ENCODE peak calls at places on chromosomes 12 and 14, in seven cellular contexts. One of them, this sample, is unnamed.

GRCh38 chr12:22781339-22781738 is 156.4 kb downstream of the ETNK1 start:
- DNase-seq in GM23338: no peak
- DNase-seq in CD8-positive, alpha-beta T cell: no peak
- DNase-seq in mesothelial cell of epicardium: no peak
- DNase-seq in left ventricle myocardium inferior: no peak
- DNase-seq in HFF-Myc: no peak
- DNase-seq in fibroblast of lung: no peak
- DNase-seq in this sample: no peak

GRCh38 chr12:53060721-53061276 is 10.9 kb downstream of the TNS2 start:
- DNase-seq in HFF-Myc: no peak
- DNase-seq in left ventricle myocardium inferior: no peak
- DNase-seq in mesothelial cell of epicardium: no peak
- DNase-seq in CD8-positive, alpha-beta T cell: no peak
- DNase-seq in GM23338: no peak
- DNase-seq in fibroblast of lung: no peak
- DNase-seq in this sample: peak

GRCh38 chr12:50390284-50390683 is 6.1 kb downstream of the FAM186A start:
- DNase-seq in fibroblast of lung: peak
- DNase-seq in left ventricle myocardium inferior: no peak
- DNase-seq in mesothelial cell of epicardium: no peak
- DNase-seq in CD8-positive, alpha-beta T cell: no peak
- DNase-seq in GM23338: no peak
- DNase-seq in HFF-Myc: peak
- DNase-seq in this sample: no peak

GRCh38 chr12:1453801-1454200 is 140.6 kb downstream of the FBXL14 start:
- DNase-seq in fibroblast of lung: no peak
- DNase-seq in HFF-Myc: no peak
- DNase-seq in GM23338: peak
- DNase-seq in CD8-positive, alpha-beta T cell: no peak
- DNase-seq in mesothelial cell of epicardium: no peak
- DNase-seq in left ventricle myocardium inferior: no peak
- DNase-seq in this sample: no peak

GRCh38 chr12:63420206-63420644 is 248.1 kb downstream of the DPY19L2 start:
- DNase-seq in left ventricle myocardium inferior: peak
- DNase-seq in fibroblast of lung: peak
- DNase-seq in mesothelial cell of epicardium: no peak
- DNase-seq in GM23338: peak
- DNase-seq in CD8-positive, alpha-beta T cell: peak
- DNase-seq in HFF-Myc: peak
- DNase-seq in this sample: no peak

GRCh38 chr12:117853600-117853999 is 115.2 kb downstream of the KSR2 start:
- DNase-seq in left ventricle myocardium inferior: no peak
- DNase-seq in CD8-positive, alpha-beta T cell: no peak
- DNase-seq in HFF-Myc: no peak
- DNase-seq in fibroblast of lung: peak
- DNase-seq in mesothelial cell of epicardium: no peak
- DNase-seq in GM23338: no peak
- DNase-seq in this sample: no peak

GRCh38 chr14:102508774-102509743 is 517 bp downstream of the ANKRD9 start:
- DNase-seq in HFF-Myc: no peak
- DNase-seq in mesothelial cell of epicardium: no peak
- DNase-seq in left ventricle myocardium inferior: peak
- DNase-seq in CD8-positive, alpha-beta T cell: peak
- DNase-seq in GM23338: peak
- DNase-seq in fibroblast of lung: peak
- DNase-seq in this sample: no peak

GRCh38 chr14:75566321-75566720 is 12.1 kb upstream of the FLVCR2 start:
- DNase-seq in left ventricle myocardium inferior: no peak
- DNase-seq in HFF-Myc: no peak
- DNase-seq in CD8-positive, alpha-beta T cell: peak
- DNase-seq in mesothelial cell of epicardium: no peak
- DNase-seq in GM23338: no peak
- DNase-seq in fibroblast of lung: no peak
- DNase-seq in this sample: no peak

GRCh38 chr12:70664463-70664862 is 27.2 kb upstream of the PTPRB start:
- DNase-seq in CD8-positive, alpha-beta T cell: no peak
- DNase-seq in HFF-Myc: no peak
- DNase-seq in left ventricle myocardium inferior: no peak
- DNase-seq in mesothelial cell of epicardium: no peak
- DNase-seq in fibroblast of lung: peak
- DNase-seq in GM23338: peak
- DNase-seq in this sample: no peak

GRCh38 chr14:100262545-100262944 is 23.6 kb downstream of the YY1 start:
- DNase-seq in fibroblast of lung: no peak
- DNase-seq in GM23338: no peak
- DNase-seq in HFF-Myc: no peak
- DNase-seq in left ventricle myocardium inferior: no peak
- DNase-seq in CD8-positive, alpha-beta T cell: no peak
- DNase-seq in mesothelial cell of epicardium: no peak
- DNase-seq in this sample: no peak

GRCh38 chr14:54420478-54421116 is 20.6 kb downstream of the CNIH1 start:
- DNase-seq in CD8-positive, alpha-beta T cell: no peak
- DNase-seq in left ventricle myocardium inferior: no peak
- DNase-seq in mesothelial cell of epicardium: no peak
- DNase-seq in HFF-Myc: no peak
- DNase-seq in fibroblast of lung: peak
- DNase-seq in GM23338: peak
- DNase-seq in this sample: no peak

DNA sequence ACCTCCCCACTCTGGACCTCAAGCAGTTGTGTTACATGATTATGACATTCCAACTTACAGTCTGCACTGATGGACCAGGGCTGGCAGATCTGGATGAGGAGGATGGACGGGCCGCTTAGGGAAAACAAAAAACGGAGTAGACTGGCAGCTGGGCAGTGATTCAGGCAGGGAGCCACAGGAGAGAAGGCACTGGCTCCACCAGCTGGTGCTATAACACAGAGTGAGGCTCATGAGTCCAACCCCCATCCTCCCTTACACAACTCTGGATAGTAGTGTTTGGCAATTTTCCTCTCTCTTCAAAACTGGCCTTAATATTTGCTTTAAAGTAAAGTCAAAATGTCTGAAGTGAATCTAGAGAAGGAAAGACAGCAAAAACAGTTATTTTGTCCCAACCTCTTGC is 9.7 kb upstream of the RIC8B start:
- DNase-seq in HFF-Myc: no peak
- DNase-seq in fibroblast of lung: no peak
- DNase-seq in left ventricle myocardium inferior: no peak
- DNase-seq in mesothelial cell of epicardium: no peak
- DNase-seq in GM23338: no peak
- DNase-seq in CD8-positive, alpha-beta T cell: no peak
- DNase-seq in this sample: no peak
- TF ChIP-seq CTCF in HFF-Myc: no peak
- TF ChIP-seq CTCF in fibroblast of lung: no peak
- TF ChIP-seq CTCF in left ventricle myocardium inferior: peak
- TF ChIP-seq CTCF in mesothelial cell of epicardium: no peak
- TF ChIP-seq CTCF in GM23338: no peak
- TF ChIP-seq CTCF in CD8-positive, alpha-beta T cell: no peak
- TF ChIP-seq CTCF in this sample: peak

DNA sequence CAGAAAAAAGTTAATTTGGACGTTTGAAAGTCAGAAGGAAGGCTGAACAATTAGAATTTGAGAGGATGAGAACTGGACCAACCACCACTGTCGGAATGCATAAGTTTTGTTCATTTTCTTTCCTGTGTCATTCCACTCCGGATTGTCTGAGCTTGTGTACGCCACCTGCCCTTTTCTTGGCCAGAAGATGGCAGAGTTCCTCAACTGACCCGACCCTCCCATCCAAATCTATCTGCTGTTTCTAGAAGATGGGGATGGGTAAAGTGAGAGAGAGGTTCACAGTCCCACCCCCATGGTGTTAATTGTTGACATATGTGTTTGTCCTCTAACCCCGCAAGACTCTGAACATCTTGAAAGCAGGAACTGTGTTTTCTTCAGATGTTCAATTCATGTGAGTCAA is 388.0 kb downstream of the VRK1 start:
- DNase-seq in HFF-Myc: no peak
- DNase-seq in fibroblast of lung: peak
- DNase-seq in mesothelial cell of epicardium: no peak
- DNase-seq in CD8-positive, alpha-beta T cell: no peak
- DNase-seq in GM23338: peak
- DNase-seq in left ventricle myocardium inferior: no peak
- DNase-seq in this sample: no peak
- TF ChIP-seq CTCF in HFF-Myc: no peak
- TF ChIP-seq CTCF in fibroblast of lung: no peak
- TF ChIP-seq CTCF in mesothelial cell of epicardium: no peak
- TF ChIP-seq CTCF in CD8-positive, alpha-beta T cell: peak
- TF ChIP-seq CTCF in GM23338: peak
- TF ChIP-seq CTCF in left ventricle myocardium inferior: peak
- TF ChIP-seq CTCF in this sample: no peak

GRCh38 chr12:5070090-5070489 is 26.4 kb downstream of the KCNA5 start:
- DNase-seq in CD8-positive, alpha-beta T cell: no peak
- DNase-seq in fibroblast of lung: no peak
- DNase-seq in left ventricle myocardium inferior: no peak
- DNase-seq in mesothelial cell of epicardium: no peak
- DNase-seq in HFF-Myc: no peak
- DNase-seq in GM23338: no peak
- DNase-seq in this sample: no peak

GRCh38 chr12:5073054-5073453 is 29.4 kb downstream of the KCNA5 start:
- DNase-seq in mesothelial cell of epicardium: no peak
- DNase-seq in left ventricle myocardium inferior: no peak
- DNase-seq in CD8-positive, alpha-beta T cell: no peak
- DNase-seq in fibroblast of lung: no peak
- DNase-seq in HFF-Myc: no peak
- DNase-seq in GM23338: no peak
- DNase-seq in this sample: no peak

GRCh38 chr12:5073838-5074237 is 30.2 kb downstream of the KCNA5 start:
- DNase-seq in left ventricle myocardium inferior: no peak
- DNase-seq in mesothelial cell of epicardium: no peak
- DNase-seq in HFF-Myc: no peak
- DNase-seq in fibroblast of lung: no peak
- DNase-seq in CD8-positive, alpha-beta T cell: no peak
- DNase-seq in GM23338: peak
- DNase-seq in this sample: no peak

GRCh38 chr12:5072326-5072725 is 28.6 kb downstream of the KCNA5 start:
- DNase-seq in HFF-Myc: no peak
- DNase-seq in CD8-positive, alpha-beta T cell: no peak
- DNase-seq in GM23338: no peak
- DNase-seq in left ventricle myocardium inferior: no peak
- DNase-seq in mesothelial cell of epicardium: no peak
- DNase-seq in fibroblast of lung: no peak
- DNase-seq in this sample: no peak

DNA sequence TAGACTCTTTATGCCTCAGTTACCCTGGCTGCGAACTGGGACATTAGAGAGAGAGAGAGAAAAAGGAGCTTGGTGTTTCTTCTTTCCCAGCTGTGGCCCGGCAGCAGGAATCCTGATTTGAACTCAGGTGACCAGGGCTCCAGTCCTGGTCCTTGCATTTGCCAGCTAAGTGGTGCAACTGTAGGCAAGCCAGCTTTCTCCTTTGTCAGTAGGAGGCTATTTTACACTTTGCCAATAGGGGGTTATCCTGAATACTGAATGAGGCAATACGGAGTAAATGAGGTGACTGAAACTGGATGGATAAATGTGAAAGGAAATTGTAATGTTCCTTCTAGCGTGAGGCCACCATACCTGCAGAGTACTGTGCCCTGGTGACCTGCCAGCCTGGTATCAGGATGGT is 27.8 kb downstream of the KCNA5 start:
- DNase-seq in mesothelial cell of epicardium: no peak
- DNase-seq in fibroblast of lung: no peak
- DNase-seq in HFF-Myc: no peak
- DNase-seq in GM23338: peak
- DNase-seq in left ventricle myocardium inferior: no peak
- DNase-seq in CD8-positive, alpha-beta T cell: no peak
- DNase-seq in this sample: no peak
- TF ChIP-seq CTCF in mesothelial cell of epicardium: no peak
- TF ChIP-seq CTCF in fibroblast of lung: no peak
- TF ChIP-seq CTCF in HFF-Myc: no peak
- TF ChIP-seq CTCF in GM23338: no peak
- TF ChIP-seq CTCF in left ventricle myocardium inferior: no peak
- TF ChIP-seq CTCF in CD8-positive, alpha-beta T cell: no peak
- TF ChIP-seq CTCF in this sample: no peak

DNA sequence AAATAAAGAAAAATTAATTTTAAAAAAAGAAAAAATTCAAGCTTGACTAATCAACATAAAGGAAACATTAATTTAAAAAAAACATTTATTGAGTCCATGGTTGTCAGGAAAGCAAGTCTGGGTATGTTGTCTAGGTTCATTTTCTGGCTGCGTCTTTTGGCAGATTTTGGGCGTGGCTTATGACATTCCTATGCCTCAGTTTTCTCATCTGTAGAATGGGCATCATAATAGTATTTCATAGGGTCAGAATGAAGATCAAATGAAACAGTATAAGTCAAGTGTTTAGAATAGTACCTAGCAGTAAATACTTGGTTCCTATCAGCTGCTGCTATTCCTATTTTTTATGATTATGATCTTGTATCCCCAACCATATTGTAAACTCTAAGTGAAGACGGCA is 40.5 kb downstream of the MYO1H start:
- DNase-seq in left ventricle myocardium inferior: no peak
- DNase-seq in mesothelial cell of epicardium: no peak
- DNase-seq in HFF-Myc: no peak
- DNase-seq in GM23338: no peak
- DNase-seq in CD8-positive, alpha-beta T cell: no peak
- DNase-seq in fibroblast of lung: no peak
- DNase-seq in this sample: no peak
- TF ChIP-seq CTCF in left ventricle myocardium inferior: no peak
- TF ChIP-seq CTCF in mesothelial cell of epicardium: no peak
- TF ChIP-seq CTCF in HFF-Myc: no peak
- TF ChIP-seq CTCF in GM23338: no peak
- TF ChIP-seq CTCF in CD8-positive, alpha-beta T cell: no peak
- TF ChIP-seq CTCF in fibroblast of lung: no peak
- TF ChIP-seq CTCF in this sample: no peak

GRCh38 chr14:28596336-28596735 is 170.3 kb upstream of the FOXG1 start:
- DNase-seq in GM23338: no peak
- DNase-seq in HFF-Myc: no peak
- DNase-seq in left ventricle myocardium inferior: no peak
- DNase-seq in fibroblast of lung: peak
- DNase-seq in mesothelial cell of epicardium: no peak
- DNase-seq in CD8-positive, alpha-beta T cell: no peak
- DNase-seq in this sample: no peak
- TF ChIP-seq CTCF in GM23338: no peak
- TF ChIP-seq CTCF in HFF-Myc: no peak
- TF ChIP-seq CTCF in left ventricle myocardium inferior: no peak
- TF ChIP-seq CTCF in fibroblast of lung: peak
- TF ChIP-seq CTCF in mesothelial cell of epicardium: peak
- TF ChIP-seq CTCF in CD8-positive, alpha-beta T cell: no peak
- TF ChIP-seq CTCF in this sample: peak

DNA sequence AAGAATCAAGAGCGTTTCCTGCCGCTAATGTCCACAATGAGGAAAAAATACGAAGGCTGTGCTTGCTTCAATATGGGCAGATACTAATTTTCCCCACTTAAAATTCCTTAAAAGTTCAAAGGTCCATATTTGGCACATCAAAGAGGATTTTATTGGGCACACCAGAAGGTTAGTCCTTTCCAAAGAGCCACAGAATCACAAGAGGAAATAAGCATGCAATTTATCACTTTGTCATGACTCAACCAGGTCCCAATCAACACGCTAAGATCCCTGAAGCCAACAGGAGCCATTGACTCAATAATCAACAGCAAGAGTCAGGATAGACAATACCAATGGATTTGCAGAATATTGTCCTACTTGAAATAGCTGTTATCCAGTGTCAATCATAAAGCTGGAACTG is 80.6 kb downstream of the MAP1LC3B2 start:
- DNase-seq in fibroblast of lung: no peak
- DNase-seq in mesothelial cell of epicardium: no peak
- DNase-seq in CD8-positive, alpha-beta T cell: no peak
- DNase-seq in HFF-Myc: no peak
- DNase-seq in GM23338: no peak
- DNase-seq in left ventricle myocardium inferior: no peak
- DNase-seq in this sample: no peak
- TF ChIP-seq CTCF in fibroblast of lung: no peak
- TF ChIP-seq CTCF in mesothelial cell of epicardium: no peak
- TF ChIP-seq CTCF in CD8-positive, alpha-beta T cell: no peak
- TF ChIP-seq CTCF in HFF-Myc: no peak
- TF ChIP-seq CTCF in GM23338: no peak
- TF ChIP-seq CTCF in left ventricle myocardium inferior: no peak
- TF ChIP-seq CTCF in this sample: no peak

This sample was measured in osteocyte.